ENCODE peak calls at places on chromosomes 12 and 14, in four cellular contexts. H is endothelial cell, S is neural crest cell, R is NCI-H2107. X is an unnamed sample.

GRCh38 chr12:28114488-28114887 is 75.8 kb upstream of the CCDC91 start:
- DNase-seq in H (no peak), S (no peak), R (no peak), X (no peak)

GRCh38 chr14:37586783-37587428 is 8.1 kb downstream of the FOXA1 start:
- DNase-seq in H (no peak), S (no peak), R (no peak), X (no peak)

GRCh38 chr14:71206766-71207371 is 299.6 kb downstream of the PCNX1 start:
- DNase-seq in H (no peak), S (no peak), R (no peak), X (no peak)

GRCh38 chr12:26740991-26741390 is 92.0 kb downstream of the ITPR2 start:
- DNase-seq in H (no peak), S (no peak), R (no peak), X (no peak)

GRCh38 chr14:37251778-37252177 is 54.0 kb downstream of the MIPOL1 start:
- DNase-seq in H (no peak), S (no peak), R (no peak), X (no peak)

GRCh38 chr12:57236925-57237652 is 7.6 kb downstream of the SHMT2 start:
- DNase-seq in H (peak; percentile 8), S (no peak), R (no peak), X (no peak)

GRCh38 chr14:39272918-39273317 is 39.2 kb downstream of the MIA2 start:
- DNase-seq in H (no peak), S (no peak), R (no peak), X (no peak)

GRCh38 chr14:88870777-88871176 is 46.3 kb downstream of the TTC8 start:
- DNase-seq in H (no peak), S (no peak), R (peak; percentile 30), X (peak; percentile 89)

GRCh38 chr14:100278702-100279101 is 27.5 kb downstream of the SLC25A29 start:
- DNase-seq in H (no peak), S (no peak), R (no peak), X (no peak)

GRCh38 chr12:51901881-51902280 is 5.4 kb upstream of the ACVRL1 start:
- DNase-seq in H (no peak), S (no peak), R (no peak), X (no peak)

GRCh38 chr12:94290353-94290752 is 142.0 kb downstream of the PLXNC1 start:
- DNase-seq in H (no peak), S (no peak), R (no peak), X (no peak)

GRCh38 chr12:6095269-6095668 is 29.2 kb downstream of the VWF start:
- DNase-seq in H (no peak), S (no peak), R (no peak), X (no peak)

GRCh38 chr14:52706286-52706685 is 714 bp upstream of the PSMC6 start:
- DNase-seq in H (no peak), S (no peak), R (no peak), X (no peak)

GRCh38 chr12:78361683-78362082 is 502.9 kb upstream of the SYT1 start:
- DNase-seq in H (no peak), S (no peak), R (no peak), X (no peak)

X was measured in NCI-H1436 treated with DMSO at 0.1 percent for 48 hours.